ENCODE peak calls at places on chromosome 17, in nine cellular contexts. One of them, this sample, is unnamed.

GRCh38 chr17:28906276-28907051 is 3.6 kb upstream of the DHRS13 start:
- DNase-seq in GM12878: no peak
- DNase-seq in neural progenitor cell: no peak
- DNase-seq in H9: no peak
- DNase-seq in fibroblast of lung: no peak
- DNase-seq in mesendoderm: no peak
- DNase-seq in endodermal cell: no peak
- DNase-seq in GM23248: no peak
- DNase-seq in keratinocyte: no peak
- DNase-seq in this sample: no peak

GRCh38 chr17:27264068-27264812 is 29.7 kb upstream of the WSB1 start:
- DNase-seq in GM12878: no peak
- DNase-seq in neural progenitor cell: no peak
- DNase-seq in H9: no peak
- DNase-seq in fibroblast of lung: no peak
- DNase-seq in mesendoderm: no peak
- DNase-seq in endodermal cell: no peak
- DNase-seq in GM23248: no peak
- DNase-seq in keratinocyte: no peak
- DNase-seq in this sample: no peak

GRCh38 chr17:7575959-7576358 is 3.5 kb upstream of the CD68 start:
- DNase-seq in GM12878: no peak
- DNase-seq in neural progenitor cell: no peak
- DNase-seq in H9: no peak
- DNase-seq in fibroblast of lung: no peak
- DNase-seq in mesendoderm: no peak
- DNase-seq in endodermal cell: peak
- DNase-seq in GM23248: no peak
- DNase-seq in keratinocyte: no peak
- DNase-seq in this sample: no peak

GRCh38 chr17:38872671-38873385 is 3.0 kb downstream of the LASP1 start:
- DNase-seq in GM12878: no peak
- DNase-seq in neural progenitor cell: no peak
- DNase-seq in H9: no peak
- DNase-seq in fibroblast of lung: no peak
- DNase-seq in mesendoderm: no peak
- DNase-seq in endodermal cell: peak
- DNase-seq in GM23248: peak
- DNase-seq in keratinocyte: no peak
- DNase-seq in this sample: no peak

GRCh38 chr17:1713878-1714487 is 3.8 kb upstream of the TLCD2 start:
- DNase-seq in GM12878: no peak
- DNase-seq in neural progenitor cell: peak
- DNase-seq in H9: peak
- DNase-seq in fibroblast of lung: peak
- DNase-seq in mesendoderm: peak
- DNase-seq in endodermal cell: peak
- DNase-seq in GM23248: peak
- DNase-seq in keratinocyte: no peak
- DNase-seq in this sample: no peak

GRCh38 chr17:28925912-28926365 is 23.1 kb upstream of the DHRS13 start:
- DNase-seq in GM12878: peak
- DNase-seq in neural progenitor cell: no peak
- DNase-seq in H9: no peak
- DNase-seq in fibroblast of lung: peak
- DNase-seq in mesendoderm: no peak
- DNase-seq in endodermal cell: no peak
- DNase-seq in GM23248: peak
- DNase-seq in keratinocyte: no peak
- DNase-seq in this sample: peak

GRCh38 chr17:57574040-57574513 is 171.0 kb downstream of the CCDC182 start:
- DNase-seq in GM12878: no peak
- DNase-seq in neural progenitor cell: no peak
- DNase-seq in H9: no peak
- DNase-seq in fibroblast of lung: peak
- DNase-seq in mesendoderm: no peak
- DNase-seq in endodermal cell: no peak
- DNase-seq in GM23248: peak
- DNase-seq in keratinocyte: no peak
- DNase-seq in this sample: peak

GRCh38 chr17:28484296-28484695 is 10.9 kb downstream of the SLC13A2 start:
- DNase-seq in GM12878: peak
- DNase-seq in neural progenitor cell: no peak
- DNase-seq in H9: no peak
- DNase-seq in fibroblast of lung: no peak
- DNase-seq in mesendoderm: no peak
- DNase-seq in endodermal cell: no peak
- DNase-seq in GM23248: no peak
- DNase-seq in keratinocyte: no peak
- DNase-seq in this sample: no peak

GRCh38 chr17:29972277-29972676 is 30.8 kb downstream of the EFCAB5 start:
- DNase-seq in GM12878: no peak
- DNase-seq in neural progenitor cell: no peak
- DNase-seq in H9: no peak
- DNase-seq in fibroblast of lung: no peak
- DNase-seq in mesendoderm: no peak
- DNase-seq in endodermal cell: no peak
- DNase-seq in GM23248: no peak
- DNase-seq in keratinocyte: no peak
- DNase-seq in this sample: no peak

GRCh38 chr17:4849011-4849536 is 15.9 kb downstream of the MINK1 start:
- DNase-seq in GM12878: no peak
- DNase-seq in neural progenitor cell: peak
- DNase-seq in H9: peak
- DNase-seq in fibroblast of lung: no peak
- DNase-seq in mesendoderm: peak
- DNase-seq in endodermal cell: peak
- DNase-seq in GM23248: peak
- DNase-seq in keratinocyte: no peak
- DNase-seq in this sample: no peak

GRCh38 chr17:32783602-32784001 is 93.3 kb downstream of the MYO1D start:
- DNase-seq in GM12878: peak
- DNase-seq in neural progenitor cell: peak
- DNase-seq in H9: no peak
- DNase-seq in fibroblast of lung: peak
- DNase-seq in mesendoderm: peak
- DNase-seq in endodermal cell: no peak
- DNase-seq in GM23248: peak
- DNase-seq in keratinocyte: peak
- DNase-seq in this sample: peak

GRCh38 chr17:15436399-15437369 is 30.7 kb downstream of the CDRT4 start:
- DNase-seq in GM12878: no peak
- DNase-seq in neural progenitor cell: no peak
- DNase-seq in H9: peak
- DNase-seq in fibroblast of lung: peak
- DNase-seq in mesendoderm: peak
- DNase-seq in endodermal cell: peak
- DNase-seq in GM23248: peak
- DNase-seq in keratinocyte: no peak
- DNase-seq in this sample: no peak

GRCh38 chr17:73203135-73203787 is 10.4 kb downstream of the COG1 start:
- DNase-seq in GM12878: no peak
- DNase-seq in neural progenitor cell: no peak
- DNase-seq in H9: no peak
- DNase-seq in fibroblast of lung: no peak
- DNase-seq in mesendoderm: no peak
- DNase-seq in endodermal cell: no peak
- DNase-seq in GM23248: no peak
- DNase-seq in keratinocyte: no peak
- DNase-seq in this sample: no peak
- H3K27ac ChIP-seq in GM12878: no peak
- H3K27ac ChIP-seq in neural progenitor cell: no peak
- H3K27ac ChIP-seq in H9: no peak
- H3K27ac ChIP-seq in fibroblast of lung: no peak
- H3K27ac ChIP-seq in mesendoderm: no peak
- H3K27ac ChIP-seq in endodermal cell: no peak
- H3K27ac ChIP-seq in GM23248: no peak
- H3K27ac ChIP-seq in keratinocyte: no peak
- H3K27ac ChIP-seq in this sample: no peak

GRCh38 chr17:78929908-78930775 is 5.0 kb upstream of the TIMP2 start:
- DNase-seq in GM12878: no peak
- DNase-seq in neural progenitor cell: no peak
- DNase-seq in H9: peak
- DNase-seq in fibroblast of lung: no peak
- DNase-seq in mesendoderm: no peak
- DNase-seq in endodermal cell: no peak
- DNase-seq in GM23248: no peak
- DNase-seq in keratinocyte: no peak
- DNase-seq in this sample: no peak
- H3K9ac ChIP-seq in GM12878: no peak
- H3K9ac ChIP-seq in neural progenitor cell: no peak
- H3K9ac ChIP-seq in H9: no peak
- H3K9ac ChIP-seq in fibroblast of lung: no peak
- H3K9ac ChIP-seq in mesendoderm: no peak
- H3K9ac ChIP-seq in endodermal cell: no peak
- H3K9ac ChIP-seq in GM23248: no peak
- H3K9ac ChIP-seq in keratinocyte: no peak
- H3K9ac ChIP-seq in this sample: no peak

GRCh38 chr17:75153854-75154194 is 488 bp downstream of the JPT1 start:
- DNase-seq in GM12878: no peak
- DNase-seq in neural progenitor cell: no peak
- DNase-seq in H9: no peak
- DNase-seq in fibroblast of lung: no peak
- DNase-seq in mesendoderm: no peak
- DNase-seq in endodermal cell: peak
- DNase-seq in GM23248: peak
- DNase-seq in keratinocyte: no peak
- DNase-seq in this sample: no peak

GRCh38 chr17:75154195-75155106 is at the start of gene JPT1:
- DNase-seq in GM12878: peak
- DNase-seq in neural progenitor cell: peak
- DNase-seq in H9: peak
- DNase-seq in fibroblast of lung: peak
- DNase-seq in mesendoderm: peak
- DNase-seq in endodermal cell: peak
- DNase-seq in GM23248: peak
- DNase-seq in keratinocyte: peak
- DNase-seq in this sample: peak

GRCh38 chr17:75152523-75152922 is 1.8 kb downstream of the JPT1 start:
- DNase-seq in GM12878: no peak
- DNase-seq in neural progenitor cell: no peak
- DNase-seq in H9: no peak
- DNase-seq in fibroblast of lung: peak
- DNase-seq in mesendoderm: no peak
- DNase-seq in endodermal cell: no peak
- DNase-seq in GM23248: no peak
- DNase-seq in keratinocyte: no peak
- DNase-seq in this sample: no peak

GRCh38 chr17:75152971-75153853 is 1.1 kb downstream of the JPT1 start:
- DNase-seq in GM12878: no peak
- DNase-seq in neural progenitor cell: peak
- DNase-seq in H9: peak
- DNase-seq in fibroblast of lung: peak
- DNase-seq in mesendoderm: peak
- DNase-seq in endodermal cell: peak
- DNase-seq in GM23248: peak
- DNase-seq in keratinocyte: no peak
- DNase-seq in this sample: no peak

GRCh38 chr17:75155191-75155601 is 884 bp upstream of the JPT1 start:
- DNase-seq in GM12878: no peak
- DNase-seq in neural progenitor cell: peak
- DNase-seq in H9: peak
- DNase-seq in fibroblast of lung: no peak
- DNase-seq in mesendoderm: peak
- DNase-seq in endodermal cell: peak
- DNase-seq in GM23248: no peak
- DNase-seq in keratinocyte: no peak
- DNase-seq in this sample: no peak
- H3K27ac ChIP-seq in GM12878: peak
- H3K27ac ChIP-seq in neural progenitor cell: no peak
- H3K27ac ChIP-seq in H9: peak
- H3K27ac ChIP-seq in fibroblast of lung: no peak
- H3K27ac ChIP-seq in mesendoderm: peak
- H3K27ac ChIP-seq in endodermal cell: no peak
- H3K27ac ChIP-seq in GM23248: no peak
- H3K27ac ChIP-seq in keratinocyte: peak
- H3K27ac ChIP-seq in this sample: no peak

GRCh38 chr17:77828749-77829539 is 129.6 kb upstream of the TNRC6C start:
- DNase-seq in GM12878: no peak
- DNase-seq in neural progenitor cell: no peak
- DNase-seq in H9: no peak
- DNase-seq in fibroblast of lung: no peak
- DNase-seq in mesendoderm: no peak
- DNase-seq in endodermal cell: no peak
- DNase-seq in GM23248: no peak
- DNase-seq in keratinocyte: no peak
- DNase-seq in this sample: no peak

GRCh38 chr17:77831497-77832179 is 126.9 kb upstream of the TNRC6C start:
- DNase-seq in GM12878: no peak
- DNase-seq in neural progenitor cell: peak
- DNase-seq in H9: no peak
- DNase-seq in fibroblast of lung: peak
- DNase-seq in mesendoderm: no peak
- DNase-seq in endodermal cell: no peak
- DNase-seq in GM23248: peak
- DNase-seq in keratinocyte: no peak
- DNase-seq in this sample: peak

GRCh38 chr17:77832180-77832560 is 126.3 kb upstream of the TNRC6C start:
- DNase-seq in GM12878: no peak
- DNase-seq in neural progenitor cell: no peak
- DNase-seq in H9: no peak
- DNase-seq in fibroblast of lung: no peak
- DNase-seq in mesendoderm: no peak
- DNase-seq in endodermal cell: no peak
- DNase-seq in GM23248: no peak
- DNase-seq in keratinocyte: no peak
- DNase-seq in this sample: no peak

GRCh38 chr17:77830816-77831490 is 127.5 kb upstream of the TNRC6C start:
- DNase-seq in GM12878: no peak
- DNase-seq in neural progenitor cell: no peak
- DNase-seq in H9: no peak
- DNase-seq in fibroblast of lung: no peak
- DNase-seq in mesendoderm: no peak
- DNase-seq in endodermal cell: peak
- DNase-seq in GM23248: no peak
- DNase-seq in keratinocyte: no peak
- DNase-seq in this sample: no peak

DNA sequence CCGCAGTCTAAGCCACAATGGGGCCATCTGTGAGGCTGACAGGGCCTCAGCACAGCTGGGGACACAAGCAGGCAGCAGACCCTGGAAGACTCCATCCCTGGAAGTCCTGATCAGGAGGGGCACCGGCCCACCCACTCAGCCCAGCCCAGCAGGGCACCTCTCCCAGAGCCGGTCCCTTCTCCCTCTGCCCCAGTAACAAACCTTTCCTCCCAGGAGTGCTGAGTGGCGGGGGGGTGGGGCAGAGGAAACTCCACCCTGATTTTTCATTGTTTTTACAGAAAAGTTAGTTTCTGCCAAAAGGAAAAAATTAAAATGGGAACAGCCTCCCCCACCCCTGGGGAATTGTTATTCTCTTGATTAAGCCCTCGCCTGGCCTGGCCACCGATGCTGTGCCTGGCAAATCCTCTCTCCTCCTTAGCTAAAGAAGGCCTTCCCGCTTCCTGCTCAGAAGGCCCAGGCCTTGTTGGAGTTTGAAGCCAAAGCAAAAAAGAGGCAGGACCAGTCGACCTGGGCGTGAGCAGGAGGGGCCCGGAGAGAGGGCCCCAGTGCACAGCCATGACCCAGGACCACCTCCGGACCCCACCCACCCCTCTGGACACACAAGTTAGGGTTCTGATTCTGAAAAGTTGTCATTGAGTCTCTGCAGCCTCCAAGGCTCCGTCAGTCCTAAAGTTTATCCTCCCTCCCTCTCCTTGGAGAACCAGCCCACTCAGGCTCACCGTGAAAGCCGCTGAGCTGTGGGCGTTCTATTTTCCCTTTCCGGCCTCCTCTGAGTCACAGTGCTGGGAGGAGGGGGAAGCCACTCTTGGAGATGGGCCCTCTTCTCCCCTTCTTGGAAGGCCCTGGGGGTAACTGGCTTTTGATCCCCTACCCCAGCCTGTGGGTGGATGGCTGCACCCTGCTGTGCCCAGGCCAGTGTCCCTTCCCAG is 128.4 kb upstream of the TNRC6C start:
- DNase-seq in GM12878: no peak
- DNase-seq in neural progenitor cell: peak
- DNase-seq in H9: no peak
- DNase-seq in fibroblast of lung: peak
- DNase-seq in mesendoderm: no peak
- DNase-seq in endodermal cell: peak
- DNase-seq in GM23248: peak
- DNase-seq in keratinocyte: no peak
- DNase-seq in this sample: peak
- H3K9ac ChIP-seq in GM12878: no peak
- H3K9ac ChIP-seq in neural progenitor cell: no peak
- H3K9ac ChIP-seq in H9: no peak
- H3K9ac ChIP-seq in fibroblast of lung: no peak
- H3K9ac ChIP-seq in mesendoderm: no peak
- H3K9ac ChIP-seq in endodermal cell: no peak
- H3K9ac ChIP-seq in GM23248: peak
- H3K9ac ChIP-seq in keratinocyte: no peak
- H3K9ac ChIP-seq in this sample: peak

This sample was measured in astrocyte.